ENCODE peak calls at places on chromosome X, in ten cellular contexts. D is astrocyte; W is right atrium auricular region; I is hepatocyte; C is choroid plexus epithelial cell; H is OCI-LY7; K is heart left ventricle; S is Peyer's patch; R is Karpas-422; A is CD4-positive, alpha-beta memory T cell. V is an unnamed sample.

GRCh38 chrX:41148553-41148952 is 63.3 kb downstream of the USP9X start:
- DNase-seq in D (peak), W (no peak), I (no peak), C (peak), H (no peak), K (no peak), S (no peak), R (no peak), A (no peak), V (no peak)

GRCh38 chrX:99078301-99078700 is 1331.8 kb downstream of the PCDH19 start:
- DNase-seq in D (no peak), W (no peak), I (peak), C (no peak), H (no peak), K (no peak), S (no peak), R (no peak), A (no peak), V (peak)

GRCh38 chrX:3362956-3363355 is 16.5 kb upstream of the MXRA5 start:
- DNase-seq in D (no peak), W (no peak), I (no peak), C (peak), H (no peak), K (no peak), S (no peak), R (no peak), A (no peak), V (no peak)

GRCh38 chrX:151396042-151396826 is 772 bp upstream of the VMA21 start:
- DNase-seq in D (peak), W (peak), I (no peak), C (peak), H (peak), K (no peak), S (no peak), R (peak), A (no peak), V (no peak)

GRCh38 chrX:111407948-111408347 is 4.0 kb downstream of the DCX start:
- DNase-seq in D (no peak), W (no peak), I (no peak), C (no peak), H (no peak), K (no peak), S (no peak), R (no peak), A (no peak), V (no peak)

GRCh38 chrX:98405376-98405775 is 1521.7 kb downstream of the RPA4 start:
- DNase-seq in D (peak), W (no peak), I (no peak), C (peak), H (no peak), K (no peak), S (no peak), R (no peak), A (no peak), V (no peak)

GRCh38 chrX:134604701-134605271 is 53.5 kb downstream of the PLAC1 start:
- DNase-seq in D (no peak), W (no peak), I (peak), C (peak), H (no peak), K (no peak), S (no peak), R (no peak), A (no peak), V (no peak)

GRCh38 chrX:148599404-148599803 is 99.0 kb downstream of the AFF2 start:
- DNase-seq in D (no peak), W (no peak), I (no peak), C (no peak), H (no peak), K (no peak), S (no peak), R (no peak), A (no peak), V (no peak)

GRCh38 chrX:52811065-52811625 is at the start of gene XAGE5:
- DNase-seq in D (no peak), W (no peak), I (no peak), C (no peak), H (no peak), K (no peak), S (no peak), R (no peak), A (no peak), V (no peak)

GRCh38 chrX:75156537-75156945 is 458 bp upstream of the ABCB7 start:
- DNase-seq in D (peak), W (no peak), I (peak), C (peak), H (no peak), K (no peak), S (no peak), R (peak), A (peak), V (no peak)

GRCh38 chrX:38804481-38805293 is 3.4 kb downstream of the MID1IP1 start:
- DNase-seq in D (no peak), W (no peak), I (peak), C (peak), H (peak), K (peak), S (peak), R (no peak), A (no peak), V (peak)

GRCh38 chrX:115560978-115561604 is at the start of gene PLS3:
- DNase-seq in D (peak), W (peak), I (peak), C (peak), H (no peak), K (peak), S (peak), R (no peak), A (no peak), V (peak)

GRCh38 chrX:65668362-65669310 is 1.2 kb downstream of the MSN start:
- DNase-seq in D (peak), W (peak), I (peak), C (peak), H (peak), K (peak), S (peak), R (peak), A (peak), V (peak)

GRCh38 chrX:87327267-87327666 is 190.3 kb upstream of the KLHL4 start:
- DNase-seq in D (no peak), W (no peak), I (no peak), C (no peak), H (no peak), K (no peak), S (no peak), R (no peak), A (no peak), V (no peak)

GRCh38 chrX:107449490-107450175 is at the start of gene FRMPD3:
- DNase-seq in D (no peak), W (no peak), I (peak), C (no peak), H (peak), K (no peak), S (no peak), R (peak), A (no peak), V (no peak)
- H3K4me3 ChIP-seq in D (peak), W (peak), I (peak), C (peak), H (peak), K (peak), S (no peak), R (peak), A (no peak), V (no peak)

GRCh38 chrX:45022144-45022543 is 149.2 kb downstream of the KDM6A start:
- DNase-seq in D (no peak), W (no peak), I (no peak), C (no peak), H (no peak), K (no peak), S (no peak), R (no peak), A (no peak), V (no peak)
- H3K4me3 ChIP-seq in D (no peak), W (no peak), I (no peak), C (no peak), H (no peak), K (no peak), S (no peak), R (no peak), A (no peak), V (no peak)

GRCh38 chrX:47146936-47147859 is 2.2 kb downstream of the RBM10 start:
- DNase-seq in D (no peak), W (no peak), I (no peak), C (no peak), H (no peak), K (no peak), S (no peak), R (no peak), A (no peak), V (no peak)
- H3K4me3 ChIP-seq in D (peak), W (no peak), I (no peak), C (peak), H (peak), K (no peak), S (no peak), R (peak), A (no peak), V (no peak)

GRCh38 chrX:20116087-20116574 is 576 bp downstream of the MAP7D2 start:
- DNase-seq in D (no peak), W (no peak), I (no peak), C (no peak), H (no peak), K (no peak), S (no peak), R (no peak), A (no peak), V (no peak)

GRCh38 chrX:20116575-20117240 is at the start of gene MAP7D2:
- DNase-seq in D (no peak), W (no peak), I (peak), C (no peak), H (no peak), K (no peak), S (no peak), R (no peak), A (no peak), V (no peak)

GRCh38 chrX:20118065-20118824 is 1.5 kb upstream of the MAP7D2 start:
- DNase-seq in D (no peak), W (no peak), I (no peak), C (no peak), H (no peak), K (no peak), S (no peak), R (no peak), A (no peak), V (no peak)
- H3K4me3 ChIP-seq in D (no peak), W (no peak), I (no peak), C (no peak), H (no peak), K (no peak), S (no peak), R (no peak), A (no peak), V (no peak)

GRCh38 chrX:107567370-107567769 is 60.9 kb upstream of the PRPS1 start:
- DNase-seq in D (no peak), W (no peak), I (no peak), C (no peak), H (no peak), K (no peak), S (no peak), R (no peak), A (no peak), V (no peak)

GRCh38 chrX:107574054-107574683 is 54.1 kb upstream of the PRPS1 start:
- DNase-seq in D (peak), W (no peak), I (no peak), C (peak), H (no peak), K (no peak), S (no peak), R (no peak), A (no peak), V (no peak)

GRCh38 chrX:107574711-107575110 is 53.6 kb upstream of the PRPS1 start:
- DNase-seq in D (peak), W (no peak), I (no peak), C (peak), H (no peak), K (no peak), S (no peak), R (no peak), A (no peak), V (no peak)

GRCh38 chrX:107573016-107573415 is 55.3 kb upstream of the PRPS1 start:
- DNase-seq in D (no peak), W (no peak), I (no peak), C (no peak), H (no peak), K (no peak), S (no peak), R (no peak), A (no peak), V (no peak)

DNA sequence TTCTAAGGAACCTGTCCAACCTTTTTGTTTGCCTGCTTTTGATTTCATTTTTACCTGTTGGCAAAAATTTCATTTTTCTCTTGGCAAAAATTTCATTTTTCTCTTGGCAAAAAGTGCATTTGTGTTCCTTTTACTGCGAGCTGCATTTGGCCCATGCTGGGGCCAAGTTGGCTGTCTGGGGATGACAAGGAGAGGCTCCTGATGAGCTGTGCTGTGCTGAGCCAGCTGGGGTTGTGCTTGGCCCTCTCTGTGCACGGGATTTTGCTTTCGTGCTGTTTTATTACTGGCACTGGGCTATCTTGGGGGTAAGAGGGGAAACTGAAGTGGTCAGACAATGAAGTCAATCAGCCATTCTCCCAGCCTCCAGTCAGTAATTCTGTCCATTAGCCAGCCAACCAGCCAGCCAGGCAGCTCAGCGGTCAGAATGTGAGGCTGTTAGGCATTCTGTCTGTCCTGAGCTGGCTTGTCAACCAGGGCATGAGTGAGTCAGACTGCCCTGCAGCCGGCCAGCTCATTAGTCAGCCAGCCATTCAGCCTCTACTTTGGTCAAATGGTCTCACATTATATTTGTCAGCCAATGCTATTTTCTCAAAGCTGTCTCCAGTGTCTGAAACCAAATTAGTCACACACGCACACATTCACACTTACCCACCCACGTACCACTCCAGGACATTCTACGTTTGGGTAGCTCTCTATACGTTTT is 56.9 kb upstream of the PRPS1 start:
- DNase-seq in D (peak), W (no peak), I (peak), C (peak), H (no peak), K (no peak), S (no peak), R (no peak), A (no peak), V (no peak)
- H3K4me3 ChIP-seq in D (no peak), W (no peak), I (no peak), C (no peak), H (no peak), K (no peak), S (no peak), R (no peak), A (no peak), V (no peak)

GRCh38 chrX:119971184-119971583 is 27.6 kb upstream of the NKAP start:
- DNase-seq in D (no peak), W (no peak), I (no peak), C (no peak), H (no peak), K (no peak), S (no peak), R (peak), A (no peak), V (no peak)

GRCh38 chrX:119970574-119970973 is 27.0 kb upstream of the NKAP start:
- DNase-seq in D (no peak), W (no peak), I (no peak), C (no peak), H (no peak), K (no peak), S (no peak), R (no peak), A (no peak), V (no peak)
- H3K4me3 ChIP-seq in D (no peak), W (no peak), I (no peak), C (no peak), H (no peak), K (no peak), S (no peak), R (no peak), A (no peak), V (no peak)

GRCh38 chrX:48476919-48477318 is 920 bp downstream of the FTSJ1 start:
- DNase-seq in D (no peak), W (no peak), I (no peak), C (no peak), H (no peak), K (no peak), S (no peak), R (no peak), A (no peak), V (no peak)
- H3K4me3 ChIP-seq in D (peak), W (peak), I (peak), C (peak), H (peak), K (peak), S (no peak), R (peak), A (peak), V (peak)

DNA sequence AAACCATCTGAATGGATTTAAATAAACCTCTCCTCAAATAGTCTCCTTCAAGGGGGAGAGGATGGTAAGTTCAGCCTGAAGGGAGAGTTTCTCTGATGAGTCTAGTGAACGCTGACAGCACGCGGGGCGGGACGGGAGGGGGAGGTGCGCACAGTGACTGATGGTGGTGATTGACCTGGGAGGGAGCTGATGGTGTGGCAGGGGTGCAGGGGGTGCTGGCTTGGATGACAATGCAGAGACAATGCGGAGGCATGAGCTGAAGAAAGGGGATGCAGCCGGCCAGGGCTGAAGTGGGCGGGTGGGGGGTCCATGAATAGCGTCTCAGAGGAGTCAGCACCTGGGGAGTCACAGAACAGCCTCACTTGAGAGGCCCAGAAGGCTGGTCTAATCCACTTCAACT is 142.5 kb upstream of the PJA1 start:
- DNase-seq in D (no peak), W (no peak), I (no peak), C (no peak), H (no peak), K (no peak), S (no peak), R (no peak), A (no peak), V (no peak)
- H3K4me3 ChIP-seq in D (no peak), W (no peak), I (no peak), C (no peak), H (no peak), K (no peak), S (no peak), R (no peak), A (no peak), V (no peak)

GRCh38 chrX:48909703-48910102 is 1.7 kb downstream of the SLC35A2 start:
- DNase-seq in D (no peak), W (no peak), I (no peak), C (no peak), H (no peak), K (no peak), S (no peak), R (no peak), A (no peak), V (no peak)
- H3K4me3 ChIP-seq in D (no peak), W (no peak), I (no peak), C (no peak), H (no peak), K (no peak), S (no peak), R (no peak), A (no peak), V (no peak)

GRCh38 chrX:85243155-85243554 is 424 bp downstream of the SATL1 start:
- DNase-seq in D (no peak), W (no peak), I (no peak), C (peak), H (no peak), K (no peak), S (no peak), R (no peak), A (no peak), V (no peak)
- H3K4me3 ChIP-seq in D (peak), W (peak), I (peak), C (peak), H (peak), K (no peak), S (no peak), R (peak), A (no peak), V (no peak)